ENCODE peak calls at places on chromosomes 4 and X, in nine cellular contexts. O is substantia nigra; J is CD8-positive, alpha-beta memory T cell; R is aorta; Z is trophoblast cell; E is dorsolateral prefrontal cortex; I is upper lobe of right lung; P is GM23248; B is cardiac muscle cell. T is an unnamed sample.

GRCh38 chr4:26206339-26206738 is 114.5 kb upstream of the RBPJ start:
- DNase-seq in Z (no peak), R (no peak), B (no peak), I (no peak), P (peak), E (no peak), O (no peak), J (no peak), T (no peak)

GRCh38 chr4:174099712-174100111 is 183.8 kb downstream of the FBXO8 start:
- DNase-seq in E (no peak), O (no peak), R (no peak), P (no peak), J (no peak), Z (no peak), B (no peak), I (no peak), T (no peak)

GRCh38 chr4:78938474-78938867 is 767 bp downstream of the PAQR3 start:
- DNase-seq in I (no peak), J (no peak), R (no peak), Z (peak), B (no peak), O (no peak), P (peak), E (no peak), T (no peak)

GRCh38 chr4:2794707-2795557 is 2.0 kb downstream of the SH3BP2 start:
- DNase-seq in P (peak), E (peak), I (peak), B (no peak), J (no peak), R (peak), Z (peak), O (peak), T (no peak)

GRCh38 chr4:184460495-184461285 is 13.7 kb downstream of the IRF2 start:
- DNase-seq in O (no peak), B (no peak), P (no peak), R (no peak), I (no peak), Z (no peak), E (no peak), J (no peak), T (no peak)

GRCh38 chr4:84497220-84497834 is 1.8 kb downstream of the NKX6-1 start:
- DNase-seq in J (no peak), B (no peak), R (no peak), P (peak), Z (no peak), E (no peak), I (no peak), O (no peak), T (no peak)

GRCh38 chr4:148735432-148736155 is 293.4 kb upstream of the NR3C2 start:
- DNase-seq in P (no peak), E (no peak), I (no peak), R (no peak), O (no peak), B (no peak), Z (peak), J (no peak), T (no peak)

GRCh38 chrX:39439910-39440733 is 638.9 kb downstream of the MID1IP1 start:
- DNase-seq in R (no peak), O (no peak), J (no peak), I (no peak), Z (no peak), P (no peak), E (no peak), B (no peak), T (no peak)

GRCh38 chr4:52263612-52264011 is 212.5 kb downstream of the SPATA18 start:
- DNase-seq in R (peak), I (no peak), E (no peak), Z (no peak), P (peak), J (no peak), B (no peak), O (no peak), T (no peak)

GRCh38 chr4:125101706-125102105 is 213.0 kb upstream of the FAT4 start:
- DNase-seq in J (no peak), O (no peak), E (no peak), B (no peak), P (peak), R (no peak), Z (peak), I (no peak), T (no peak)

GRCh38 chr4:168805341-168805740 is 204.7 kb downstream of the CBR4 start:
- DNase-seq in J (no peak), Z (peak), O (no peak), I (no peak), P (no peak), B (no peak), R (no peak), E (no peak), T (no peak)

GRCh38 chr4:12319765-12320164 is 891.1 kb upstream of the HS3ST1 start:
- DNase-seq in Z (no peak), R (no peak), B (no peak), I (no peak), P (no peak), J (no peak), E (no peak), O (no peak), T (no peak)

GRCh38 chr4:13540446-13541175 is 3.7 kb downstream of the NKX3-2 start:
- DNase-seq in I (no peak), J (peak), P (no peak), Z (no peak), E (no peak), O (no peak), B (no peak), R (no peak), T (no peak)

GRCh38 chrX:116930311-116930710 is 467.5 kb upstream of the CT83 start:
- DNase-seq in I (no peak), E (no peak), P (no peak), O (no peak), Z (no peak), J (no peak), R (no peak), B (no peak), T (no peak)

GRCh38 chr4:158938462-158939044 is 164.3 kb upstream of the RAPGEF2 start:
- DNase-seq in P (peak), J (no peak), Z (peak), E (no peak), O (no peak), I (no peak), R (no peak), B (no peak), T (no peak)

GRCh38 chr4:53068755-53069154 is 206.6 kb downstream of the RASL11B start:
- DNase-seq in I (no peak), B (no peak), O (no peak), J (no peak), E (no peak), Z (no peak), P (peak), R (no peak), T (no peak)

GRCh38 chr4:146212781-146213180 is 1.6 kb upstream of the REELD1 start:
- DNase-seq in E (no peak), I (no peak), P (peak), Z (no peak), O (no peak), J (no peak), R (no peak), B (no peak), T (no peak)

GRCh38 chr4:113806850-113807249 is 45.3 kb upstream of the CAMK2D start:
- DNase-seq in O (no peak), P (no peak), R (no peak), J (no peak), B (no peak), Z (no peak), E (no peak), I (no peak), T (no peak)

GRCh38 chr4:74366367-74366891 is 1.5 kb downstream of the EREG start:
- DNase-seq in B (no peak), O (no peak), R (no peak), P (no peak), J (no peak), Z (no peak), E (no peak), I (no peak), T (no peak)

GRCh38 chrX:81120936-81121351 is 80.8 kb downstream of the HMGN5 start:
- DNase-seq in E (no peak), B (peak), O (peak), P (peak), J (peak), I (no peak), R (no peak), Z (peak), T (peak)

GRCh38 chrX:155632424-155633100 is 19.8 kb upstream of the TMLHE start:
- DNase-seq in Z (peak), E (no peak), I (no peak), O (no peak), P (peak), R (no peak), B (no peak), J (no peak), T (no peak)

GRCh38 chrX:20585782-20586181 is 319.1 kb upstream of the RPS6KA3 start:
- DNase-seq in P (peak), B (peak), Z (peak), E (no peak), J (no peak), O (no peak), I (no peak), R (no peak), T (no peak)

GRCh38 chrX:63656871-63657580 is 128.0 kb downstream of the ARHGEF9 start:
- DNase-seq in B (no peak), E (no peak), R (peak), Z (peak), I (no peak), J (no peak), P (peak), O (no peak), T (no peak)

GRCh38 chrX:9285342-9285771 is 179.5 kb upstream of the TBL1X start:
- DNase-seq in I (no peak), Z (no peak), E (no peak), P (no peak), J (no peak), R (no peak), O (no peak), B (no peak), T (no peak)

GRCh38 chrX:13994104-13994503 is 35.6 kb downstream of the GEMIN8 start:
- DNase-seq in J (no peak), R (no peak), E (peak), O (peak), B (no peak), I (no peak), Z (no peak), P (no peak), T (peak)

GRCh38 chrX:153533041-153533565 is 15.7 kb downstream of the ATP2B3 start:
- DNase-seq in R (no peak), Z (no peak), O (no peak), E (no peak), B (no peak), P (no peak), I (no peak), J (no peak), T (no peak)

GRCh38 chr4:40196260-40196659 is 571 bp upstream of the RHOH start:
- DNase-seq in R (no peak), P (no peak), I (no peak), Z (no peak), E (no peak), B (no peak), O (no peak), J (no peak), T (no peak)

GRCh38 chrX:77276742-77277141 is 170.4 kb upstream of the FGF16 start:
- DNase-seq in Z (no peak), O (no peak), E (no peak), I (no peak), P (no peak), J (no peak), R (no peak), B (no peak), T (no peak)

GRCh38 chr4:110294165-110294564 is 95.8 kb upstream of the ELOVL6 start:
- DNase-seq in I (no peak), R (no peak), E (no peak), O (no peak), B (no peak), Z (peak), J (no peak), P (peak), T (no peak)

GRCh38 chr4:71293705-71294104 is 45.1 kb upstream of the SLC4A4 start:
- DNase-seq in B (no peak), Z (peak), J (no peak), I (no peak), R (no peak), O (no peak), P (peak), E (no peak), T (no peak)

GRCh38 chr4:75514949-75515612 is 808 bp downstream of the THAP6 start:
- DNase-seq in I (no peak), O (no peak), Z (no peak), B (no peak), E (no peak), R (no peak), P (peak), J (no peak), T (no peak)

GRCh38 chr4:149296503-149296902 is 519.1 kb downstream of the IQCM start:
- DNase-seq in E (no peak), Z (no peak), R (no peak), I (no peak), J (no peak), P (no peak), O (no peak), B (peak), T (no peak)

GRCh38 chrX:10965399-10965798 is 145.7 kb upstream of the HCCS start:
- DNase-seq in I (no peak), Z (no peak), J (no peak), R (no peak), O (no peak), P (no peak), E (no peak), B (no peak), T (no peak)

GRCh38 chr4:124253080-124253479 is 459.5 kb downstream of the ANKRD50 start:
- DNase-seq in E (no peak), O (no peak), J (no peak), P (no peak), Z (no peak), B (no peak), R (no peak), I (no peak), T (no peak)

GRCh38 chr4:8044699-8045098 is 105.0 kb upstream of the AFAP1 start:
- DNase-seq in J (no peak), O (no peak), B (no peak), R (no peak), I (no peak), P (no peak), Z (no peak), E (no peak), T (no peak)

GRCh38 chr4:37054670-37055069 is 189.9 kb upstream of the NWD2 start:
- DNase-seq in J (no peak), P (no peak), E (no peak), B (peak), R (no peak), I (no peak), O (no peak), Z (no peak), T (no peak)

GRCh38 chr4:142687547-142688275 is 158.4 kb downstream of the INPP4B start:
- DNase-seq in I (no peak), P (no peak), R (no peak), Z (no peak), B (no peak), O (no peak), J (no peak), E (no peak), T (no peak)

GRCh38 chr4:1984406-1985191 is 24.2 kb downstream of the NELFA start:
- DNase-seq in E (no peak), O (no peak), B (no peak), R (no peak), I (peak), P (no peak), J (no peak), Z (no peak), T (no peak)

GRCh38 chr4:139709660-139710059 is 44.0 kb downstream of the MGST2 start:
- DNase-seq in Z (no peak), P (no peak), E (no peak), I (no peak), B (no peak), J (no peak), O (no peak), R (no peak), T (no peak)

DNA sequence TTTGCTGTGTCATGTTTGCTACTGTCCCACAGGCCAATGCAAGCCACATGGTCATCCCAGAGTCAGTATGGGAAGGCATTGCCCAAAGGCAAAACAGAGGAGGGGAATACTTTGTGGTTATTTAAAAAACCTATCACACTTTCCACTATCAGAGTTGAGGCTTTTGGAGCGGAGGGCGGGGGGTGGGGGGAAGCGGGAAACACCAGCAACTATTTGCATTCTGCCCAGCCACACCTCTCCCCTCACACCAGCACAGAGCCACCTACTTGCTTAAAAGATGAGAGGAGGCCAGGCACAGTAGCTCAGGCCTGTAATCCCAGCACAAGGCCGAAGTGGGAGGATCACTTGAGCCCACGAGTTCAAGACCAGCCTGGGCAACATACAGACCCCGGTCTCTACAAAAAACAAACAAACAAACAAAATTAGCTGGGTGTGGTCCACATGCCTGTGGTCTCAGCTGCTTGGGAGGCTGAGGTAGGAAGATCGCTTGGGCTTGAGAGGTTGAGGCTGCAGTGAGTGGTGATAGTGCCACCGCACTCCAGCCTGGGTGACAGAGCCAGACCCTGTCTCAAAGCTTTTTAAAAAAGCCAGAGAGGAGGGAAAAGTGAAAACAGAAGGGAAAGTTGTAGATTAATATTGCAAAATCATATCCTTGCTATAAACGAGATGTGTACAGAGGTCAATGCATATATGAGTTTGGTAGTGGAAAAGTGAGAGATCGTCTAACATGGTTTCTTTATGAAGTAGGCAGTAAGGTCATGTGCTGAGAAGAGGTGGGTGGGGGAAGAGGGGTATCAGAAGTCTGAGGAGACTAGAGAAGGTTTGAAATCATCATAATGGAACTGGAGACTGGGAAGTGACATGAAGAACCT is 1.9 kb upstream of the CHST7 start:
- DNase-seq in I (no peak), B (no peak), Z (no peak), R (no peak), P (no peak), E (no peak), J (no peak), O (no peak), T (no peak)
- H3K27ac ChIP-seq in I (no peak), B (no peak), Z (no peak), R (no peak), P (no peak), E (no peak), J (no peak), O (no peak), T (no peak)

GRCh38 chr4:17077105-17077504 is 178.7 kb upstream of the LDB2 start:
- DNase-seq in P (no peak), J (no peak), I (no peak), B (no peak), E (no peak), Z (no peak), O (no peak), R (no peak), T (no peak)

GRCh38 chr4:17068396-17068795 is 170.0 kb upstream of the LDB2 start:
- DNase-seq in O (no peak), Z (no peak), B (no peak), J (no peak), I (no peak), E (no peak), P (peak), R (no peak), T (no peak)

GRCh38 chr4:17068885-17069284 is 170.4 kb upstream of the LDB2 start:
- DNase-seq in I (no peak), J (no peak), R (no peak), O (no peak), Z (no peak), E (no peak), B (no peak), P (no peak), T (no peak)

GRCh38 chr4:17066972-17067371 is 168.5 kb upstream of the LDB2 start:
- DNase-seq in I (no peak), O (no peak), B (no peak), J (no peak), R (peak), P (peak), Z (peak), E (no peak), T (no peak)

DNA sequence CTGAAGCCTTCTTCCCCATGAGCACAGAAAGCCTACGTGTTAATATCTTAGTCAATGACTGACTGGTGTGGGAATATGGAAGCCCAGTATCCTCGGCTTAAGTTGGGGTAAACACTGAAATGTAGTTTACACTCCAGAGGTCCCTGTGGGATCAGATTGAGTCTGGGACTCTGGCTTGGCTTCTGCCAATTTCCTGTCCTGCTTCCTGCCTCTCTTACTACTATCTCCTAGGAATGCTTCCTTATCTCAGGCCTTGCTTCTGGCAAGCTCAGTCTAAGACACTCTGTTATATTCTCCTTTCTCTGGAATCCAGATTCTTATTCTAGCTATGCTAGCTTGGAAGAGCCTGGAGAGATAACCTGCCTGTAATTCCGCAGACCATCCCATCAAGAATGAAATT is 174.0 kb upstream of the LDB2 start:
- DNase-seq in J (no peak), B (no peak), R (no peak), P (no peak), O (no peak), Z (no peak), E (no peak), I (no peak), T (no peak)
- H3K27ac ChIP-seq in J (no peak), B (no peak), R (no peak), P (no peak), O (no peak), Z (no peak), E (no peak), I (no peak), T (no peak)

GRCh38 chr4:42641155-42641554 is 15.8 kb downstream of the ATP8A1 start:
- DNase-seq in R (no peak), Z (no peak), B (no peak), P (no peak), J (no peak), E (no peak), I (no peak), O (no peak), T (no peak)

GRCh38 chr4:42640613-42641012 is 16.3 kb downstream of the ATP8A1 start:
- DNase-seq in I (no peak), R (no peak), B (no peak), P (no peak), J (no peak), O (no peak), E (no peak), Z (no peak), T (no peak)

GRCh38 chr4:42641696-42642095 is 15.2 kb downstream of the ATP8A1 start:
- DNase-seq in P (no peak), B (no peak), O (no peak), E (no peak), R (no peak), Z (no peak), J (no peak), I (no peak), T (no peak)

GRCh38 chr4:42643685-42644084 is 13.2 kb downstream of the ATP8A1 start:
- DNase-seq in J (no peak), R (no peak), E (no peak), Z (no peak), O (no peak), P (no peak), I (no peak), B (no peak), T (no peak)

GRCh38 chr4:42642136-42642797 is 14.6 kb downstream of the ATP8A1 start:
- DNase-seq in R (no peak), E (no peak), J (no peak), P (no peak), Z (no peak), O (no peak), B (no peak), I (no peak), T (peak)
- H3K27ac ChIP-seq in R (no peak), E (peak), J (no peak), P (no peak), Z (no peak), O (no peak), B (no peak), I (no peak), T (peak)

GRCh38 chrX:101658661-101659477 is 781 bp downstream of the ARMCX2 start:
- DNase-seq in O (peak), R (peak), I (peak), Z (no peak), E (peak), J (peak), B (peak), P (peak), T (peak)
- H3K27ac ChIP-seq in O (peak), R (no peak), I (peak), Z (no peak), E (peak), J (no peak), B (no peak), P (peak), T (peak)

T was measured in caudate nucleus.